ENCODE peak calls at places on chromosomes 3 and 15, in five cellular contexts. C is naive thymus-derived CD8-positive, alpha-beta T cell; W is astrocyte of the spinal cord; K is hippocampal formation; Y is HuH-7.5. U is an unnamed sample.

GRCh38 chr3:121660356-121661171 is at the start of gene HCLS1:
- DNase-seq in Y (no peak), K (peak; percentile 8), C (peak; percentile 59), W (no peak), U (peak; percentile 84)

GRCh38 chr3:49171775-49172500 is 540 bp downstream of the KLHDC8B start:
- DNase-seq in W (no peak), K (no peak), C (no peak), Y (no peak), U (no peak)

GRCh38 chr3:119681279-119681678 is 4.1 kb upstream of the COX17 start:
- DNase-seq in C (no peak), Y (no peak), W (peak; percentile 51), K (no peak), U (peak; percentile 26)

GRCh38 chr3:107545680-107546120 is 22.9 kb downstream of the BBX start:
- DNase-seq in Y (no peak), C (no peak), K (no peak), W (peak; percentile 65), U (no peak)

GRCh38 chr3:187684880-187685279 is 14.7 kb upstream of the SST start:
- DNase-seq in K (no peak), W (peak; percentile 33), C (no peak), Y (no peak), U (no peak)

GRCh38 chr15:41883484-41883825 is 10.4 kb downstream of the SPTBN5 start:
- DNase-seq in C (no peak), K (no peak), W (no peak), Y (no peak), U (no peak)

GRCh38 chr3:73024836-73025235 is 28.2 kb downstream of the PPP4R2 start:
- DNase-seq in C (no peak), K (no peak), Y (no peak), W (no peak), U (no peak)

GRCh38 chr15:101651753-101652097 is 456 bp downstream of the TM2D3 start:
- DNase-seq in Y (peak; percentile 68), K (peak; percentile 53), W (peak; percentile 36), C (no peak), U (no peak)

GRCh38 chr3:115518100-115518852 is 105.0 kb upstream of the GAP43 start:
- DNase-seq in C (no peak), K (no peak), W (peak; percentile 91), Y (no peak), U (no peak)

GRCh38 chr15:35696767-35697231 is 150.8 kb upstream of the DPH6 start:
- DNase-seq in K (no peak), Y (no peak), W (peak; percentile 83), C (no peak), U (no peak)

GRCh38 chr3:85255954-85256353 is 297.2 kb downstream of the CADM2 start:
- DNase-seq in K (peak; percentile 44), C (no peak), W (no peak), Y (no peak), U (no peak)

U was measured in GF-D8.